ENCODE peak calls at places on chromosomes 3 and 15, in four cellular contexts. X is uterus, L is Panc1, D is adipocyte. F is an unnamed sample. For H3K36me3, the result is how much of the 10 kb centered on the place peaks cover.

GRCh38 chr3:123831420-123831819 is 52.7 kb downstream of the MYLK start:
- DNase-seq in X (no peak), D (no peak), L (no peak), F (no peak)

GRCh38 chr3:98906230-98906629 is 4.7 kb upstream of the DCBLD2 start:
- DNase-seq in X (no peak), L (no peak), D (peak), F (no peak)

GRCh38 chr3:138234401-138235179 is 47.5 kb downstream of the ARMC8 start:
- DNase-seq in X (no peak), L (no peak), D (peak), F (no peak)

GRCh38 chr3:9887478-9887877 is 2.9 kb upstream of the JAGN1 start:
- DNase-seq in X (no peak), L (no peak), D (no peak), F (no peak)

GRCh38 chr3:97872209-97873042 is 50.6 kb downstream of the CRYBG3 start:
- DNase-seq in L (no peak), D (peak), X (peak), F (peak)

GRCh38 chr3:25843332-25843731 is 53.4 kb downstream of the OXSM start:
- DNase-seq in L (no peak), X (no peak), D (peak), F (no peak)

GRCh38 chr3:100982710-100983109 is 10.5 kb downstream of the ABI3BP start:
- DNase-seq in L (no peak), D (peak), X (peak), F (peak)

GRCh38 chr3:187665764-187666402 is 4.3 kb downstream of the SST start:
- DNase-seq in L (no peak), X (no peak), D (no peak), F (no peak)

GRCh38 chr3:107235193-107235922 is 141.9 kb upstream of the CCDC54 start:
- DNase-seq in D (no peak), X (no peak), L (no peak), F (peak)

GRCh38 chr15:95303659-95304058 is 1026.8 kb upstream of the NR2F2 start:
- DNase-seq in D (no peak), X (no peak), L (no peak), F (no peak)

GRCh38 chr3:137766069-137766960 is 2.2 kb downstream of the SOX14 start:
- DNase-seq in D (no peak), L (no peak), X (no peak), F (no peak)

GRCh38 chr3:17782751-17783150 is 40.3 kb upstream of the TBC1D5 start:
- DNase-seq in L (no peak), X (no peak), D (no peak), F (no peak)

GRCh38 chr15:65401607-65402240 is 21.0 kb downstream of the IGDCC4 start:
- DNase-seq in X (no peak), D (no peak), L (no peak), F (no peak)

GRCh38 chr3:43581343-43581742 is 40.5 kb downstream of the ANO10 start:
- DNase-seq in X (no peak), L (no peak), D (no peak), F (no peak)

GRCh38 chr3:186144257-186144656 is 35.4 kb upstream of the ETV5 start:
- DNase-seq in X (no peak), L (no peak), D (no peak), F (no peak)

GRCh38 chr15:28164876-28165275 is 65.8 kb upstream of the OCA2 start:
- DNase-seq in L (no peak), D (no peak), X (no peak), F (no peak)
- H3K36me3 ChIP-seq in L (under half), D (half or more), X (under half), F (half or more)

GRCh38 chr3:129254536-129255230 is 5.3 kb downstream of the COPG1 start:
- DNase-seq in D (no peak), X (no peak), L (no peak), F (no peak)
- H3K36me3 ChIP-seq in D (half or more), X (under half), L (under half), F (half or more)

DNA sequence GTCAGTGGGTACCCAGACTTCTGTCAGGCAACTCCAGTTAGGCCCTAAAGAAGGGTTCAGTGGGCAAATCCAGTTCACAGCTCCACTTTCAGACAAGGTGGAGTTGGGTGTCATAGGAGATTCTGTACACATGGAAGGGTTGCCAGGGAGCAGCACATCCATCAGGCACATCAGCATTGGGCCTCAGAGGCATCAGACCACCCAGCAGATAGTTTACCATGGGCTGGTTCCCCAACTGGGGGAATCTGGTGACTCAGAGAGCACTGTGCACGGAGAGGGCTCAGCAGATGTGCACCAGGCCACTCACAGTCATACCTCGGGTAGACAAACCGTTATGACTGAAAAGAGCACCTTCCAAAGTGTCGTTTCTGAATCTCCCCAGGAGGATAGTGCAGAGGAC is 27.2 kb downstream of the SYNM start:
- DNase-seq in X (no peak), D (no peak), L (no peak), F (no peak)
- H3K36me3 ChIP-seq in X (under half), D (under half), L (under half), F (under half)

GRCh38 chr15:48603922-48604321 is 41.6 kb downstream of the FBN1 start:
- DNase-seq in D (peak), X (no peak), L (no peak), F (no peak)

GRCh38 chr15:48602358-48603122 is 43.0 kb downstream of the FBN1 start:
- DNase-seq in L (no peak), X (no peak), D (peak), F (no peak)

GRCh38 chr15:48604567-48604966 is 40.9 kb downstream of the FBN1 start:
- DNase-seq in D (peak), X (no peak), L (no peak), F (no peak)

GRCh38 chr15:48603123-48603500 is 42.4 kb downstream of the FBN1 start:
- DNase-seq in L (no peak), X (no peak), D (no peak), F (no peak)

DNA sequence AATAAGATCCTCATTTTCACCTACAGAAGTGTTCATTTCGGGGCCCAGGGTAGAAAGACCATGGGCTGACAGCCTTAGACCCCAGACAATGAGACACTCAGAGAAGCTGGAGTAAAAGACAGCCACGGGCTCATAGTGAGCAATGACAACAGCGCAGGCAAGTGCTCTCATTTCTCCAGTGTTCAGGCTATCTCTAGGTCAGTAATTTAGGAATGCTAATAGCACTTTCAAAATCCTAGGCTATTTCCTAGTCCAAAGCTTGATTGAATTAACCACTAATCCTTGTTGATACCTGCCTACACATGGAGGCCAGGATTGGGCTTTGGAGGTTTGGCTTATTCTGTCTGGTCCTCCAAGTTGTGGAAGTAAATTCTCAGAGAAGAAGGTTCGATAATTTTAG is 44.4 kb downstream of the FBN1 start:
- DNase-seq in X (no peak), D (no peak), L (no peak), F (no peak)
- H3K36me3 ChIP-seq in X (under half), D (half or more), L (under half), F (half or more)

F was measured in MG63.